ENCODE peak calls at places on chromosomes 7 and 10, in four cellular contexts. X is A673, Y is ELR, Z is Daoy. G is an unnamed sample.
A peak's percentile ranks its signal among the peaks of the same experiment; 100 is the strongest.

GRCh38 chr7:50502947-50503346 is 52.8 kb upstream of the FIGNL1 start:
- DNase-seq in Y (no peak), X (no peak), Z (no peak), G (no peak)

GRCh38 chr10:87845624-87846377 is 17.5 kb downstream of the KLLN start:
- DNase-seq in Z (peak; percentile 83), Y (peak; percentile 95), X (no peak), G (no peak)

GRCh38 chr7:113610572-113610971 is 308.2 kb downstream of the PPP1R3A start:
- DNase-seq in Y (no peak), X (no peak), Z (no peak), G (no peak)

GRCh38 chr7:44104880-44105771 is 981 bp downstream of the AEBP1 start:
- DNase-seq in Y (peak; percentile 82), X (no peak), Z (no peak), G (peak; percentile 60)

GRCh38 chr10:88038268-88038667 is 174.8 kb downstream of the PTEN start:
- DNase-seq in X (no peak), Z (peak; percentile 69), Y (no peak), G (no peak)

GRCh38 chr10:125868372-125868975 is 12.6 kb downstream of the DHX32 start:
- DNase-seq in X (peak; percentile 46), Z (peak; percentile 39), Y (peak; percentile 70), G (peak; percentile 59)

GRCh38 chr7:14233026-14233897 is 243.8 kb upstream of the ETV1 start:
- DNase-seq in X (peak; percentile 13), Z (peak; percentile 39), Y (peak; percentile 82), G (no peak)

GRCh38 chr10:132422169-132422691 is 25.2 kb downstream of the PWWP2B start:
- DNase-seq in Y (no peak), Z (no peak), X (no peak), G (no peak)

GRCh38 chr7:151869968-151870918 is 6.7 kb downstream of the PRKAG2 start:
- DNase-seq in Y (no peak), X (no peak), Z (no peak), G (no peak)

GRCh38 chr10:62038609-62039190 is 137.2 kb downstream of the ARID5B start:
- DNase-seq in Z (peak; percentile 66), Y (peak; percentile 87), X (peak; percentile 93), G (peak; percentile 69)

GRCh38 chr7:143360788-143361551 is 1.5 kb downstream of the FAM131B start:
- DNase-seq in Z (peak; percentile 65), Y (no peak), X (no peak), G (no peak)

GRCh38 chr10:124647421-124648130 is 96.6 kb downstream of the FAM53B start:
- DNase-seq in Z (peak; percentile 65), X (peak; percentile 61), Y (peak; percentile 69), G (no peak)

GRCh38 chr7:1537631-1538412 is 7.3 kb downstream of the MAFK start:
- DNase-seq in Y (peak; percentile 97), X (peak; percentile 83), Z (peak; percentile 97), G (peak; percentile 99)

GRCh38 chr7:47285860-47286491 is 295.9 kb downstream of the TNS3 start:
- DNase-seq in Y (no peak), Z (no peak), X (no peak), G (peak; percentile 40)

GRCh38 chr10:78777466-78778256 is 291.1 kb upstream of the ZMIZ1 start:
- DNase-seq in Y (no peak), X (no peak), Z (no peak), G (no peak)

GRCh38 chr7:20595971-20596370 is 19.5 kb upstream of the ABCB5 start:
- DNase-seq in Y (no peak), Z (peak; percentile 73), X (no peak), G (no peak)

GRCh38 chr10:9786101-9786500 is 1231.6 kb upstream of the CELF2 start:
- DNase-seq in Z (peak; percentile 24), Y (peak; percentile 7), X (no peak), G (peak; percentile 47)

GRCh38 chr7:91264083-91264923 is at the start of gene FZD1:
- DNase-seq in Y (peak; percentile 97), X (peak; percentile 100), Z (peak; percentile 98), G (peak; percentile 99)

GRCh38 chr7:103025341-103025740 is 49.3 kb downstream of the FBXL13 start:
- DNase-seq in X (no peak), Z (no peak), Y (no peak), G (no peak)

GRCh38 chr10:77925795-77926565 is 575 bp downstream of the DLG5 start:
- DNase-seq in Z (peak; percentile 48), Y (peak; percentile 54), X (peak; percentile 42), G (peak; percentile 46)

GRCh38 chr10:93921338-93921737 is 27.6 kb downstream of the SLC35G1 start:
- DNase-seq in Z (no peak), Y (peak; percentile 7), X (peak; percentile 23), G (no peak)

GRCh38 chr7:95396136-95397032 is at the start of gene PON3:
- DNase-seq in Y (no peak), X (no peak), Z (no peak), G (peak; percentile 40)

GRCh38 chr7:4634166-4634565 is 47.9 kb upstream of the FOXK1 start:
- DNase-seq in Z (peak; percentile 42), Y (peak; percentile 21), X (no peak), G (peak; percentile 48)

GRCh38 chr10:110824660-110825059 is 47.1 kb upstream of the PDCD4 start:
- DNase-seq in X (no peak), Z (no peak), Y (no peak), G (no peak)

GRCh38 chr10:103653581-103654020 is 160.1 kb downstream of the NEURL1 start:
- DNase-seq in Z (no peak), Y (no peak), X (no peak), G (no peak)

GRCh38 chr10:69651362-69651761 is 21.3 kb downstream of the FAM241B start:
- DNase-seq in X (no peak), Z (no peak), Y (no peak), G (no peak)

GRCh38 chr10:109939253-109939961 is 16.1 kb upstream of the XPNPEP1 start:
- DNase-seq in X (no peak), Z (no peak), Y (no peak), G (no peak)

GRCh38 chr7:96479015-96479645 is 157.2 kb upstream of the SLC25A13 start:
- DNase-seq in X (no peak), Z (peak; percentile 9), Y (peak; percentile 3), G (no peak)

GRCh38 chr10:132729810-132730565 is 56.0 kb downstream of the NKX6-2 start:
- DNase-seq in X (no peak), Z (no peak), Y (no peak), G (no peak)

GRCh38 chr10:24618401-24618800 is 105.3 kb downstream of the ARHGAP21 start:
- DNase-seq in X (no peak), Z (no peak), Y (no peak), G (no peak)

GRCh38 chr10:100829103-100829870 is 83.5 kb upstream of the SLF2 start:
- DNase-seq in Z (peak; percentile 19), X (no peak), Y (no peak), G (no peak)

GRCh38 chr7:42315631-42316030 is 78.6 kb upstream of the GLI3 start:
- DNase-seq in X (peak; percentile 70), Y (peak; percentile 27), Z (peak; percentile 85), G (peak; percentile 18)

GRCh38 chr10:132481690-132482089 is 55.9 kb upstream of the INPP5A start:
- DNase-seq in X (no peak), Z (no peak), Y (no peak), G (no peak)

GRCh38 chr7:116990056-116990455 is 36.8 kb downstream of the ST7 start:
- DNase-seq in Y (peak; percentile 50), Z (no peak), X (no peak), G (no peak)

GRCh38 chr10:61097026-61097425 is 153.0 kb upstream of the RHOBTB1 start:
- DNase-seq in X (no peak), Y (no peak), Z (no peak), G (peak; percentile 57)

GRCh38 chr7:21763818-21764217 is 181.9 kb downstream of the CDCA7L start:
- DNase-seq in Z (no peak), X (no peak), Y (no peak), G (no peak)